ENCODE peak calls at places on chromosomes 6 and 20, in seven cellular contexts. One of them, this sample, is unnamed.

GRCh38 chr20:32891926-32892660 is 33.4 kb downstream of the EFCAB8 start:
- DNase-seq in upper lobe of left lung: no peak
- DNase-seq in AG04450: no peak
- DNase-seq in psoas muscle: no peak
- DNase-seq in fibroblast of lung: no peak
- DNase-seq in OCI-LY7: no peak
- DNase-seq in neural progenitor cell: no peak
- DNase-seq in this sample: no peak

GRCh38 chr20:39974966-39975501 is 714.0 kb downstream of the MAFB start:
- DNase-seq in upper lobe of left lung: no peak
- DNase-seq in neural progenitor cell: no peak
- DNase-seq in fibroblast of lung: no peak
- DNase-seq in OCI-LY7: no peak
- DNase-seq in psoas muscle: no peak
- DNase-seq in AG04450: no peak
- DNase-seq in this sample: no peak

GRCh38 chr6:122758927-122759334 is 20.6 kb upstream of the FABP7 start:
- DNase-seq in psoas muscle: no peak
- DNase-seq in neural progenitor cell: no peak
- DNase-seq in AG04450: no peak
- DNase-seq in upper lobe of left lung: no peak
- DNase-seq in fibroblast of lung: no peak
- DNase-seq in OCI-LY7: no peak
- DNase-seq in this sample: no peak

GRCh38 chr20:58237318-58238182 is 9.1 kb upstream of the ANKRD60 start:
- DNase-seq in fibroblast of lung: peak; percentile 72
- DNase-seq in upper lobe of left lung: no peak
- DNase-seq in OCI-LY7: no peak
- DNase-seq in neural progenitor cell: no peak
- DNase-seq in psoas muscle: no peak
- DNase-seq in AG04450: no peak
- DNase-seq in this sample: no peak

GRCh38 chr6:143539723-143540122 is 28.2 kb upstream of the FUCA2 start:
- DNase-seq in psoas muscle: no peak
- DNase-seq in AG04450: no peak
- DNase-seq in neural progenitor cell: peak; percentile 10
- DNase-seq in fibroblast of lung: no peak
- DNase-seq in OCI-LY7: no peak
- DNase-seq in upper lobe of left lung: no peak
- DNase-seq in this sample: no peak

GRCh38 chr6:125098253-125098652 is 55.3 kb upstream of the TPD52L1 start:
- DNase-seq in psoas muscle: no peak
- DNase-seq in fibroblast of lung: no peak
- DNase-seq in upper lobe of left lung: no peak
- DNase-seq in AG04450: no peak
- DNase-seq in OCI-LY7: no peak
- DNase-seq in neural progenitor cell: no peak
- DNase-seq in this sample: no peak

GRCh38 chr6:26536571-26537159 is 1.5 kb upstream of the HMGN4 start:
- DNase-seq in neural progenitor cell: peak; percentile 58
- DNase-seq in OCI-LY7: peak; percentile 86
- DNase-seq in upper lobe of left lung: no peak
- DNase-seq in fibroblast of lung: peak; percentile 76
- DNase-seq in AG04450: no peak
- DNase-seq in psoas muscle: no peak
- DNase-seq in this sample: peak; percentile 47

GRCh38 chr6:17101422-17102257 is at the start of gene STMND1:
- DNase-seq in AG04450: no peak
- DNase-seq in fibroblast of lung: peak; percentile 18
- DNase-seq in psoas muscle: peak; percentile 61
- DNase-seq in OCI-LY7: no peak
- DNase-seq in neural progenitor cell: peak; percentile 63
- DNase-seq in upper lobe of left lung: peak; percentile 48
- DNase-seq in this sample: peak; percentile 55

GRCh38 chr6:104969108-104969507 is 12.2 kb downstream of the LIN28B start:
- DNase-seq in OCI-LY7: no peak
- DNase-seq in neural progenitor cell: peak; percentile 68
- DNase-seq in upper lobe of left lung: no peak
- DNase-seq in fibroblast of lung: no peak
- DNase-seq in psoas muscle: no peak
- DNase-seq in AG04450: no peak
- DNase-seq in this sample: no peak

GRCh38 chr6:42969934-42970333 is 9.0 kb downstream of the PEX6 start:
- DNase-seq in OCI-LY7: no peak
- DNase-seq in neural progenitor cell: no peak
- DNase-seq in upper lobe of left lung: no peak
- DNase-seq in fibroblast of lung: no peak
- DNase-seq in AG04450: no peak
- DNase-seq in psoas muscle: no peak
- DNase-seq in this sample: no peak

GRCh38 chr20:40087496-40087895 is 601.5 kb downstream of the MAFB start:
- DNase-seq in psoas muscle: no peak
- DNase-seq in AG04450: no peak
- DNase-seq in upper lobe of left lung: no peak
- DNase-seq in OCI-LY7: no peak
- DNase-seq in fibroblast of lung: no peak
- DNase-seq in neural progenitor cell: no peak
- DNase-seq in this sample: no peak

GRCh38 chr6:40714143-40714542 is 127.0 kb upstream of the LRFN2 start:
- DNase-seq in fibroblast of lung: no peak
- DNase-seq in neural progenitor cell: no peak
- DNase-seq in OCI-LY7: no peak
- DNase-seq in upper lobe of left lung: no peak
- DNase-seq in psoas muscle: no peak
- DNase-seq in AG04450: no peak
- DNase-seq in this sample: no peak

GRCh38 chr6:40714576-40715500 is 127.7 kb upstream of the LRFN2 start:
- DNase-seq in OCI-LY7: no peak
- DNase-seq in fibroblast of lung: no peak
- DNase-seq in upper lobe of left lung: no peak
- DNase-seq in neural progenitor cell: no peak
- DNase-seq in psoas muscle: no peak
- DNase-seq in AG04450: no peak
- DNase-seq in this sample: no peak

GRCh38 chr6:40715501-40716403 is 128.6 kb upstream of the LRFN2 start:
- DNase-seq in psoas muscle: no peak
- DNase-seq in AG04450: no peak
- DNase-seq in neural progenitor cell: peak; percentile 21
- DNase-seq in upper lobe of left lung: no peak
- DNase-seq in fibroblast of lung: no peak
- DNase-seq in OCI-LY7: no peak
- DNase-seq in this sample: no peak

GRCh38 chr6:40710626-40711354 is 123.6 kb upstream of the LRFN2 start:
- DNase-seq in neural progenitor cell: no peak
- DNase-seq in psoas muscle: no peak
- DNase-seq in upper lobe of left lung: no peak
- DNase-seq in fibroblast of lung: no peak
- DNase-seq in OCI-LY7: peak; percentile 60
- DNase-seq in AG04450: no peak
- DNase-seq in this sample: no peak

DNA sequence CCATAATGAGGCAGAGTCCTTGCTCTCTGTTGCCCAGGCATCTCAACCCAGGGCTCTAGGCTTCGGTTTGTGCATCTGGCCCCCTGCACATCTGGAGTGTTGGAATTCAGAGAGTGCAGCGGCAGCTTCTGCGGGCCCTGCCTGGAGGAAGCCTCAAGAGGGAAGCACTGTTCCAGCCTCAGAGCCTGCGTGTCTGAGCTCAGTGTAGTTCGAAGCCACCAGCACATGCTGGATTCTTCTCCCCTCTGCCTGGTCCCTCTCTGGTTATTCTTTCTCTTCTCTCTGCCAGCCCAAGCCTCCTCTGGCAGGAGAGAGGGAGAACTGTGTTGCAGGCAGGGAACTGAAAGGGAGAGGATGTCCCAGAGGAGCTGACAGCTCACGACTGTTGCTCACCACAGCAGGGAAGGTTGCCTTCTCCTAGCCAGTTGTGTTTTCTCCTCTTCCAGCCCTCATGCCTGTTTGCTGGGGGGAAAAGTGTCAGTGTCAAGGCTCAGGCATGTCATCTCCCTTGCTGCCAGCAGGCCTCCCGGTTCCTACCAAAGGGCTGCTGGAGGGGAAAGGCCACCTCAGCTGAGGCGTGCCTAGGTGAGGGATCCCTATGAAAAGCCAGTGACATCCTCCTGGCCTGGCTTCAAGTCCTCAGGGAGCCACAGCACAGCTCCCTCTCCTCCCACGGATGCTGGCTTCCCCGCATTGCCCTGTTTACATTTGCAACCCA is 126.0 kb upstream of the LRFN2 start:
- DNase-seq in psoas muscle: no peak
- DNase-seq in AG04450: no peak
- DNase-seq in neural progenitor cell: peak; percentile 48
- DNase-seq in fibroblast of lung: no peak
- DNase-seq in upper lobe of left lung: no peak
- DNase-seq in OCI-LY7: no peak
- DNase-seq in this sample: no peak
- TF ChIP-seq CTCF in psoas muscle: no peak
- TF ChIP-seq CTCF in AG04450: peak; percentile 19
- TF ChIP-seq CTCF in neural progenitor cell: peak; percentile 26
- TF ChIP-seq CTCF in fibroblast of lung: no peak
- TF ChIP-seq CTCF in upper lobe of left lung: no peak
- TF ChIP-seq CTCF in OCI-LY7: no peak
- TF ChIP-seq CTCF in this sample: no peak

GRCh38 chr6:96760153-96760687 is 77.1 kb downstream of the GPR63 start:
- DNase-seq in fibroblast of lung: no peak
- DNase-seq in neural progenitor cell: no peak
- DNase-seq in AG04450: no peak
- DNase-seq in OCI-LY7: peak; percentile 4
- DNase-seq in psoas muscle: no peak
- DNase-seq in upper lobe of left lung: no peak
- DNase-seq in this sample: no peak
- TF ChIP-seq CTCF in fibroblast of lung: no peak
- TF ChIP-seq CTCF in neural progenitor cell: peak; percentile 9
- TF ChIP-seq CTCF in AG04450: no peak
- TF ChIP-seq CTCF in OCI-LY7: peak; percentile 44
- TF ChIP-seq CTCF in psoas muscle: no peak
- TF ChIP-seq CTCF in upper lobe of left lung: no peak
- TF ChIP-seq CTCF in this sample: peak; percentile 13

GRCh38 chr6:75213112-75213511 is 7.3 kb upstream of the COL12A1 start:
- DNase-seq in neural progenitor cell: no peak
- DNase-seq in OCI-LY7: no peak
- DNase-seq in upper lobe of left lung: no peak
- DNase-seq in fibroblast of lung: no peak
- DNase-seq in psoas muscle: no peak
- DNase-seq in AG04450: no peak
- DNase-seq in this sample: no peak

GRCh38 chr6:75210885-75211739 is 5.3 kb upstream of the COL12A1 start:
- DNase-seq in AG04450: peak; percentile 52
- DNase-seq in neural progenitor cell: peak; percentile 83
- DNase-seq in fibroblast of lung: peak; percentile 85
- DNase-seq in OCI-LY7: peak; percentile 79
- DNase-seq in upper lobe of left lung: peak; percentile 49
- DNase-seq in psoas muscle: no peak
- DNase-seq in this sample: peak; percentile 52

GRCh38 chr6:75215291-75215690 is 9.4 kb upstream of the COL12A1 start:
- DNase-seq in fibroblast of lung: no peak
- DNase-seq in OCI-LY7: no peak
- DNase-seq in neural progenitor cell: no peak
- DNase-seq in AG04450: no peak
- DNase-seq in psoas muscle: no peak
- DNase-seq in upper lobe of left lung: no peak
- DNase-seq in this sample: no peak

GRCh38 chr6:75211920-75212590 is 6.2 kb upstream of the COL12A1 start:
- DNase-seq in psoas muscle: no peak
- DNase-seq in upper lobe of left lung: no peak
- DNase-seq in fibroblast of lung: no peak
- DNase-seq in AG04450: no peak
- DNase-seq in neural progenitor cell: no peak
- DNase-seq in OCI-LY7: no peak
- DNase-seq in this sample: no peak

DNA sequence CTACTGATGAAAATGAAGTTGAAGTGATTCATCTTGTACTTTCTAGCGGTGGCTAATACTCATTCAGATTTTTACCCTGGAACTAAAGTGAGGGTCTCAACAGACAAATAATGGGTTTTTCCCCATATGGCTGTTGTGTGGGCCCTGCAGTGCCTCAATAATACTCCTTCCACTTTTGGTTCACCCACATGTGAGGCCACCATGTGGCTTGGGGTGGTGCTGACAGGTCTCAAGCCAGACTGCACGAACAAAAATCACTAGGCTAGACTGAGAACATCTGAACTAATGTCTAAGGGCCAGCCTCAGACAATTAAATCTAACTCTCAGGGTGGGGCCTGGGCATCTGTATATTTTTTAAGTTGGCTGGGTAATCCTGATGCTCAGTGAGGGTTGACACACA is 7.9 kb upstream of the COL12A1 start:
- DNase-seq in neural progenitor cell: no peak
- DNase-seq in OCI-LY7: no peak
- DNase-seq in fibroblast of lung: no peak
- DNase-seq in psoas muscle: no peak
- DNase-seq in AG04450: no peak
- DNase-seq in upper lobe of left lung: no peak
- DNase-seq in this sample: peak; percentile 12
- TF ChIP-seq CTCF in neural progenitor cell: peak; percentile 11
- TF ChIP-seq CTCF in OCI-LY7: peak; percentile 28
- TF ChIP-seq CTCF in fibroblast of lung: no peak
- TF ChIP-seq CTCF in psoas muscle: no peak
- TF ChIP-seq CTCF in AG04450: no peak
- TF ChIP-seq CTCF in upper lobe of left lung: no peak
- TF ChIP-seq CTCF in this sample: peak; percentile 19

GRCh38 chr6:28980797-28981390 is 24.2 kb downstream of the ZNF311 start:
- DNase-seq in OCI-LY7: peak; percentile 93
- DNase-seq in AG04450: peak; percentile 55
- DNase-seq in upper lobe of left lung: peak; percentile 53
- DNase-seq in fibroblast of lung: peak; percentile 78
- DNase-seq in psoas muscle: peak; percentile 58
- DNase-seq in neural progenitor cell: peak; percentile 92
- DNase-seq in this sample: peak; percentile 66

GRCh38 chr6:28982476-28983266 is 22.4 kb downstream of the ZNF311 start:
- DNase-seq in upper lobe of left lung: no peak
- DNase-seq in fibroblast of lung: peak; percentile 72
- DNase-seq in AG04450: no peak
- DNase-seq in neural progenitor cell: peak; percentile 55
- DNase-seq in psoas muscle: no peak
- DNase-seq in OCI-LY7: no peak
- DNase-seq in this sample: no peak

GRCh38 chr6:28980137-28980796 is 24.8 kb downstream of the ZNF311 start:
- DNase-seq in upper lobe of left lung: no peak
- DNase-seq in fibroblast of lung: no peak
- DNase-seq in psoas muscle: no peak
- DNase-seq in OCI-LY7: no peak
- DNase-seq in neural progenitor cell: no peak
- DNase-seq in AG04450: no peak
- DNase-seq in this sample: no peak

GRCh38 chr6:28981833-28982475 is 23.2 kb downstream of the ZNF311 start:
- DNase-seq in OCI-LY7: peak; percentile 84
- DNase-seq in AG04450: peak; percentile 77
- DNase-seq in upper lobe of left lung: peak; percentile 87
- DNase-seq in fibroblast of lung: peak; percentile 95
- DNase-seq in neural progenitor cell: peak; percentile 78
- DNase-seq in psoas muscle: peak; percentile 78
- DNase-seq in this sample: peak; percentile 73

DNA sequence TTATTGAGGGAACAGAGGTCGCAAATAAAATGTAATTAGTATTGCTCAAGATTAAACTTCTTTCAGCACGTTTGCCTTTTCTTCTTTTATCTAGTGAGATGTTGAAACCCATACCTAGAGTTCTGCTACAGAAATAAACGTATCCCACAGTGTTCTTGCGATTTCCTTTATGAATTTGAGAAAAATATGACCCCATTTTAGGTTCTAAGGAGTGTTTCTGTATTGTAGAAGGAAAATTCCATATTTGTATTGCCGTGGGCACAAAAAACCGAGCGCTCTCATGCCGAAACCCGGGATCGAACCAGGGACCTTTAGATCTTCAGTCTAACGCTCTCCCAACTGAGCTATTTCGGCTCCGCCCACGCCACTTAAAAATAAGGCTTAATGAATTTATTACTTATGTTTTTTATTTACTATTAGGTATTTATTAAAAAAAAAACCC is 23.7 kb downstream of the ZNF311 start:
- DNase-seq in AG04450: no peak
- DNase-seq in upper lobe of left lung: peak; percentile 39
- DNase-seq in neural progenitor cell: peak; percentile 75
- DNase-seq in OCI-LY7: peak; percentile 84
- DNase-seq in fibroblast of lung: peak; percentile 80
- DNase-seq in psoas muscle: peak; percentile 68
- DNase-seq in this sample: no peak
- TF ChIP-seq CTCF in AG04450: no peak
- TF ChIP-seq CTCF in upper lobe of left lung: no peak
- TF ChIP-seq CTCF in neural progenitor cell: no peak
- TF ChIP-seq CTCF in OCI-LY7: peak; percentile 29
- TF ChIP-seq CTCF in fibroblast of lung: no peak
- TF ChIP-seq CTCF in psoas muscle: no peak
- TF ChIP-seq CTCF in this sample: no peak

This sample was measured in GM13977.